ENCODE peak calls at places on chromosomes 5 and 9, in eight cellular contexts. B, C, W, V, D, L, G and S are unnamed samples.

GRCh38 chr5:16690243-16690839 is 73.5 kb upstream of the RETREG1 start:
- DNase-seq in W (peak; percentile 35), L (peak; percentile 40), D (peak; percentile 37), V (no peak), G (peak; percentile 50), C (peak; percentile 87), B (peak; percentile 28), S (peak; percentile 19)

GRCh38 chr9:135404451-135405144 is 75.0 kb upstream of the PPP1R26 start:
- DNase-seq in B (no peak), C (no peak), W (no peak), L (no peak), V (no peak), G (no peak), D (no peak), S (no peak)

GRCh38 chr5:62111428-62111827 is 194.6 kb upstream of the KIF2A start:
- DNase-seq in G (no peak), C (no peak), B (no peak), W (no peak), D (no peak), V (no peak), L (peak; percentile 2), S (no peak)

GRCh38 chr9:1051286-1052118 is 1.3 kb downstream of the DMRT2 start:
- DNase-seq in C (no peak), B (peak; percentile 64), L (peak; percentile 16), W (no peak), D (peak; percentile 56), G (peak; percentile 6), V (no peak), S (no peak)

GRCh38 chr5:151098185-151098813 is 17.5 kb upstream of the TNIP1 start:
- DNase-seq in G (no peak), L (no peak), D (peak; percentile 83), V (no peak), B (peak; percentile 59), C (no peak), W (no peak), S (no peak)

GRCh38 chr5:11797132-11797531 is 107.1 kb downstream of the CTNND2 start:
- DNase-seq in V (peak; percentile 85), D (no peak), G (no peak), C (peak; percentile 91), L (no peak), B (no peak), W (peak; percentile 96), S (no peak)

GRCh38 chr5:135641329-135642178 is 62.8 kb upstream of the CXCL14 start:
- DNase-seq in B (no peak), G (no peak), V (no peak), L (no peak), D (no peak), W (no peak), C (no peak), S (no peak)

GRCh38 chr5:86175224-86175623 is 442.5 kb upstream of the COX7C start:
- DNase-seq in G (no peak), C (peak; percentile 34), W (no peak), V (no peak), L (no peak), B (peak; percentile 4), D (peak; percentile 65), S (no peak)

GRCh38 chr5:117701067-117701466 is 1126.4 kb upstream of the SEMA6A start:
- DNase-seq in D (no peak), L (no peak), B (no peak), G (no peak), V (no peak), C (no peak), W (no peak), S (no peak)

GRCh38 chr5:141354900-141355469 is at the start of gene PCDHGA4:
- DNase-seq in W (no peak), C (no peak), G (no peak), V (peak; percentile 11), B (no peak), L (peak; percentile 36), D (no peak), S (no peak)

GRCh38 chr9:99694393-99694792 is 127.3 kb upstream of the NR4A3 start:
- DNase-seq in G (peak; percentile 24), L (no peak), V (no peak), W (no peak), C (no peak), B (no peak), D (no peak), S (no peak)

GRCh38 chr5:170885281-170885680 is 23.5 kb downstream of the RANBP17 start:
- DNase-seq in V (no peak), D (no peak), C (no peak), G (no peak), B (no peak), L (peak; percentile 75), W (no peak), S (no peak)

GRCh38 chr5:147321569-147321968 is 86.7 kb downstream of the STK32A start:
- DNase-seq in G (no peak), D (no peak), B (no peak), V (no peak), L (no peak), C (no peak), W (no peak), S (no peak)

GRCh38 chr5:1345876-1346626 is 1.2 kb upstream of the CLPTM1L start:
- DNase-seq in G (no peak), C (no peak), L (no peak), B (no peak), D (no peak), V (no peak), W (no peak), S (no peak)

GRCh38 chr9:71079451-71079850 is 42.0 kb downstream of the TRPM3 start:
- DNase-seq in L (peak; percentile 73), B (no peak), G (no peak), D (no peak), C (peak; percentile 4), V (no peak), W (no peak), S (no peak)

GRCh38 chr9:104073770-104074133 is 20.4 kb upstream of the SMC2 start:
- DNase-seq in B (no peak), C (no peak), L (peak; percentile 35), V (no peak), D (no peak), G (no peak), W (no peak), S (no peak)

GRCh38 chr5:43190755-43191603 is 1.0 kb upstream of the NIM1K start:
- DNase-seq in V (peak; percentile 18), L (peak; percentile 29), W (no peak), C (peak; percentile 49), G (no peak), D (no peak), B (no peak), S (no peak)

GRCh38 chr5:124511791-124512190 is 234.6 kb downstream of the ZNF608 start:
- DNase-seq in C (no peak), B (no peak), W (peak; percentile 41), L (no peak), D (no peak), G (no peak), V (peak; percentile 50), S (no peak)

GRCh38 chr9:108664309-108665255 is 191.2 kb downstream of the ACTL7B start:
- DNase-seq in L (no peak), D (no peak), C (peak; percentile 66), V (no peak), W (no peak), G (no peak), B (no peak), S (no peak)

GRCh38 chr9:3200331-3200774 is 325.4 kb downstream of the RFX3 start:
- DNase-seq in V (no peak), D (no peak), B (no peak), W (no peak), G (no peak), C (peak; percentile 21), L (peak; percentile 65), S (no peak)

GRCh38 chr9:68979538-68980314 is 34.2 kb downstream of the PRKACG start:
- DNase-seq in W (no peak), L (no peak), G (no peak), B (peak; percentile 54), D (peak; percentile 51), V (peak; percentile 83), C (no peak), S (no peak)

GRCh38 chr9:114034663-114035062 is 43.4 kb downstream of the AMBP start:
- DNase-seq in L (no peak), V (peak; percentile 66), G (no peak), D (no peak), W (peak; percentile 75), C (no peak), B (no peak), S (no peak)

GRCh38 chr9:124448019-124448418 is 2.2 kb upstream of the ADGRD2 start:
- DNase-seq in V (peak; percentile 13), B (no peak), G (no peak), W (no peak), L (no peak), C (no peak), D (no peak), S (no peak)

GRCh38 chr5:122312670-122312988 is 592 bp downstream of the SNCAIP start:
- DNase-seq in B (no peak), L (no peak), D (no peak), W (no peak), G (no peak), C (no peak), V (peak; percentile 68), S (no peak)

GRCh38 chr5:37717613-37718431 is 122.0 kb downstream of the GDNF start:
- DNase-seq in W (peak; percentile 74), B (no peak), L (peak; percentile 46), D (no peak), C (peak; percentile 93), G (peak; percentile 42), V (peak; percentile 57), S (no peak)

GRCh38 chr5:14399054-14399657 is 182.4 kb upstream of the OTULINL start:
- DNase-seq in L (peak; percentile 72), W (peak; percentile 17), G (peak; percentile 49), C (peak; percentile 84), D (peak; percentile 51), V (peak; percentile 84), B (peak; percentile 40), S (peak; percentile 21)

GRCh38 chr9:2857564-2858198 is 13.8 kb upstream of the PUM3 start:
- DNase-seq in G (peak; percentile 65), C (peak; percentile 75), B (peak; percentile 70), L (peak; percentile 76), W (peak; percentile 71), V (peak; percentile 93), D (peak; percentile 79), S (peak; percentile 56)

GRCh38 chr9:79619930-79620329 is 48.2 kb downstream of the TLE4 start:
- DNase-seq in V (no peak), L (no peak), C (peak; percentile 33), W (no peak), B (no peak), G (no peak), D (no peak), S (no peak)

GRCh38 chr9:133943781-133944745 is 48.1 kb downstream of the VAV2 start:
- DNase-seq in L (no peak), W (no peak), D (no peak), G (no peak), C (no peak), V (no peak), B (no peak), S (no peak)

GRCh38 chr5:115621365-115621900 is 4.4 kb downstream of the TMED7 start:
- DNase-seq in L (no peak), D (no peak), W (no peak), B (no peak), V (no peak), G (no peak), C (no peak), S (no peak)